ENCODE peak calls at places on chromosomes 2 and 18, in six cellular contexts. One of them, this sample, is unnamed.

GRCh38 chr2:188784269-188784762 is 189.9 kb upstream of the COL3A1 start:
- DNase-seq in mesothelial cell of epicardium: no peak
- DNase-seq in fibroblast of pulmonary artery: no peak
- DNase-seq in tibial nerve: no peak
- DNase-seq in LNCaP clone FGC: no peak
- DNase-seq in bronchial epithelial cell: no peak
- DNase-seq in this sample: no peak

GRCh38 chr2:80068068-80068467 is 236.5 kb downstream of the LRRTM1 start:
- DNase-seq in bronchial epithelial cell: no peak
- DNase-seq in tibial nerve: no peak
- DNase-seq in mesothelial cell of epicardium: no peak
- DNase-seq in LNCaP clone FGC: no peak
- DNase-seq in fibroblast of pulmonary artery: no peak
- DNase-seq in this sample: no peak

GRCh38 chr2:57959380-57959779 is 87.2 kb upstream of the VRK2 start:
- DNase-seq in LNCaP clone FGC: no peak
- DNase-seq in tibial nerve: no peak
- DNase-seq in mesothelial cell of epicardium: no peak
- DNase-seq in bronchial epithelial cell: no peak
- DNase-seq in fibroblast of pulmonary artery: no peak
- DNase-seq in this sample: no peak

GRCh38 chr2:170229125-170229524 is 51.2 kb downstream of the MYO3B start:
- DNase-seq in mesothelial cell of epicardium: no peak
- DNase-seq in LNCaP clone FGC: no peak
- DNase-seq in bronchial epithelial cell: no peak
- DNase-seq in tibial nerve: no peak
- DNase-seq in fibroblast of pulmonary artery: no peak
- DNase-seq in this sample: no peak

GRCh38 chr2:34291076-34291475 is 692.0 kb upstream of the FAM98A start:
- DNase-seq in LNCaP clone FGC: no peak
- DNase-seq in tibial nerve: no peak
- DNase-seq in fibroblast of pulmonary artery: no peak
- DNase-seq in bronchial epithelial cell: no peak
- DNase-seq in mesothelial cell of epicardium: no peak
- DNase-seq in this sample: no peak

GRCh38 chr2:10700078-10700803 is 10.5 kb upstream of the NOL10 start:
- DNase-seq in mesothelial cell of epicardium: no peak
- DNase-seq in bronchial epithelial cell: no peak
- DNase-seq in fibroblast of pulmonary artery: no peak
- DNase-seq in LNCaP clone FGC: no peak
- DNase-seq in tibial nerve: no peak
- DNase-seq in this sample: no peak

GRCh38 chr2:230953843-230954242 is 28.8 kb upstream of the GPR55 start:
- DNase-seq in bronchial epithelial cell: no peak
- DNase-seq in LNCaP clone FGC: no peak
- DNase-seq in fibroblast of pulmonary artery: no peak
- DNase-seq in tibial nerve: no peak
- DNase-seq in mesothelial cell of epicardium: no peak
- DNase-seq in this sample: no peak

GRCh38 chr2:39413063-39413722 is 23.9 kb downstream of the MAP4K3 start:
- DNase-seq in tibial nerve: no peak
- DNase-seq in bronchial epithelial cell: no peak
- DNase-seq in fibroblast of pulmonary artery: no peak
- DNase-seq in mesothelial cell of epicardium: no peak
- DNase-seq in LNCaP clone FGC: no peak
- DNase-seq in this sample: no peak

GRCh38 chr18:5900249-5900648 is 4.9 kb upstream of the TMEM200C start:
- DNase-seq in mesothelial cell of epicardium: no peak
- DNase-seq in fibroblast of pulmonary artery: peak
- DNase-seq in tibial nerve: no peak
- DNase-seq in LNCaP clone FGC: no peak
- DNase-seq in bronchial epithelial cell: peak
- DNase-seq in this sample: no peak

GRCh38 chr18:45730832-45731545 is 7.0 kb downstream of the SLC14A1 start:
- DNase-seq in tibial nerve: no peak
- DNase-seq in mesothelial cell of epicardium: no peak
- DNase-seq in fibroblast of pulmonary artery: no peak
- DNase-seq in LNCaP clone FGC: no peak
- DNase-seq in bronchial epithelial cell: peak
- DNase-seq in this sample: no peak

GRCh38 chr2:218152777-218153176 is 14.0 kb downstream of the CXCR1 start:
- DNase-seq in bronchial epithelial cell: peak
- DNase-seq in LNCaP clone FGC: no peak
- DNase-seq in fibroblast of pulmonary artery: no peak
- DNase-seq in mesothelial cell of epicardium: no peak
- DNase-seq in tibial nerve: no peak
- DNase-seq in this sample: no peak

GRCh38 chr18:45850021-45850420 is 24.5 kb downstream of the SIGLEC15 start:
- DNase-seq in tibial nerve: no peak
- DNase-seq in bronchial epithelial cell: no peak
- DNase-seq in fibroblast of pulmonary artery: peak
- DNase-seq in LNCaP clone FGC: no peak
- DNase-seq in mesothelial cell of epicardium: no peak
- DNase-seq in this sample: no peak

GRCh38 chr2:18949871-18950597 is 360.7 kb upstream of the NT5C1B start:
- DNase-seq in bronchial epithelial cell: no peak
- DNase-seq in LNCaP clone FGC: peak
- DNase-seq in mesothelial cell of epicardium: no peak
- DNase-seq in fibroblast of pulmonary artery: peak
- DNase-seq in tibial nerve: no peak
- DNase-seq in this sample: peak

GRCh38 chr18:12946549-12947354 is 1.1 kb upstream of the SEH1L start:
- DNase-seq in fibroblast of pulmonary artery: peak
- DNase-seq in bronchial epithelial cell: peak
- DNase-seq in tibial nerve: peak
- DNase-seq in mesothelial cell of epicardium: peak
- DNase-seq in LNCaP clone FGC: no peak
- DNase-seq in this sample: peak

GRCh38 chr2:12287220-12287751 is 429.4 kb upstream of the TRIB2 start:
- DNase-seq in mesothelial cell of epicardium: no peak
- DNase-seq in bronchial epithelial cell: peak
- DNase-seq in LNCaP clone FGC: no peak
- DNase-seq in fibroblast of pulmonary artery: peak
- DNase-seq in tibial nerve: no peak
- DNase-seq in this sample: no peak

GRCh38 chr2:104755026-104755856 is 98.7 kb upstream of the POU3F3 start:
- DNase-seq in mesothelial cell of epicardium: no peak
- DNase-seq in fibroblast of pulmonary artery: no peak
- DNase-seq in bronchial epithelial cell: no peak
- DNase-seq in LNCaP clone FGC: peak
- DNase-seq in tibial nerve: no peak
- DNase-seq in this sample: no peak

GRCh38 chr2:204776781-204777559 is 231.7 kb downstream of the PARD3B start:
- DNase-seq in tibial nerve: no peak
- DNase-seq in fibroblast of pulmonary artery: peak
- DNase-seq in bronchial epithelial cell: no peak
- DNase-seq in mesothelial cell of epicardium: no peak
- DNase-seq in LNCaP clone FGC: no peak
- DNase-seq in this sample: peak

GRCh38 chr2:158781562-158781961 is 13.6 kb upstream of the DAPL1 start:
- DNase-seq in bronchial epithelial cell: peak
- DNase-seq in mesothelial cell of epicardium: no peak
- DNase-seq in tibial nerve: no peak
- DNase-seq in fibroblast of pulmonary artery: peak
- DNase-seq in LNCaP clone FGC: no peak
- DNase-seq in this sample: no peak

GRCh38 chr2:39128919-39129391 is 8.1 kb upstream of the SOS1 start:
- DNase-seq in LNCaP clone FGC: no peak
- DNase-seq in fibroblast of pulmonary artery: no peak
- DNase-seq in tibial nerve: no peak
- DNase-seq in mesothelial cell of epicardium: no peak
- DNase-seq in bronchial epithelial cell: peak
- DNase-seq in this sample: no peak

GRCh38 chr2:37984589-37984988 is 59.5 kb downstream of the RMDN2 start:
- DNase-seq in bronchial epithelial cell: peak
- DNase-seq in mesothelial cell of epicardium: no peak
- DNase-seq in tibial nerve: no peak
- DNase-seq in LNCaP clone FGC: no peak
- DNase-seq in fibroblast of pulmonary artery: peak
- DNase-seq in this sample: no peak
- TF ChIP-seq CTCF in bronchial epithelial cell: no peak
- TF ChIP-seq CTCF in mesothelial cell of epicardium: no peak
- TF ChIP-seq CTCF in tibial nerve: no peak
- TF ChIP-seq CTCF in LNCaP clone FGC: no peak
- TF ChIP-seq CTCF in fibroblast of pulmonary artery: peak
- TF ChIP-seq CTCF in this sample: no peak

GRCh38 chr2:199015072-199015471 is 442.7 kb downstream of the SATB2 start:
- DNase-seq in mesothelial cell of epicardium: no peak
- DNase-seq in bronchial epithelial cell: no peak
- DNase-seq in tibial nerve: no peak
- DNase-seq in LNCaP clone FGC: no peak
- DNase-seq in fibroblast of pulmonary artery: no peak
- DNase-seq in this sample: no peak

GRCh38 chr2:199024224-199024623 is 433.5 kb downstream of the SATB2 start:
- DNase-seq in bronchial epithelial cell: no peak
- DNase-seq in fibroblast of pulmonary artery: no peak
- DNase-seq in LNCaP clone FGC: no peak
- DNase-seq in tibial nerve: no peak
- DNase-seq in mesothelial cell of epicardium: no peak
- DNase-seq in this sample: no peak

GRCh38 chr2:199018826-199019225 is 438.9 kb downstream of the SATB2 start:
- DNase-seq in bronchial epithelial cell: no peak
- DNase-seq in mesothelial cell of epicardium: no peak
- DNase-seq in LNCaP clone FGC: no peak
- DNase-seq in tibial nerve: no peak
- DNase-seq in fibroblast of pulmonary artery: no peak
- DNase-seq in this sample: peak

GRCh38 chr2:199025146-199025545 is 432.6 kb downstream of the SATB2 start:
- DNase-seq in fibroblast of pulmonary artery: no peak
- DNase-seq in LNCaP clone FGC: no peak
- DNase-seq in tibial nerve: no peak
- DNase-seq in bronchial epithelial cell: no peak
- DNase-seq in mesothelial cell of epicardium: no peak
- DNase-seq in this sample: no peak

GRCh38 chr2:199019898-199020507 is 437.7 kb downstream of the SATB2 start:
- DNase-seq in fibroblast of pulmonary artery: peak
- DNase-seq in LNCaP clone FGC: peak
- DNase-seq in bronchial epithelial cell: peak
- DNase-seq in tibial nerve: peak
- DNase-seq in mesothelial cell of epicardium: no peak
- DNase-seq in this sample: peak
- TF ChIP-seq CTCF in fibroblast of pulmonary artery: peak
- TF ChIP-seq CTCF in LNCaP clone FGC: peak
- TF ChIP-seq CTCF in bronchial epithelial cell: peak
- TF ChIP-seq CTCF in tibial nerve: no peak
- TF ChIP-seq CTCF in mesothelial cell of epicardium: peak
- TF ChIP-seq CTCF in this sample: peak

DNA sequence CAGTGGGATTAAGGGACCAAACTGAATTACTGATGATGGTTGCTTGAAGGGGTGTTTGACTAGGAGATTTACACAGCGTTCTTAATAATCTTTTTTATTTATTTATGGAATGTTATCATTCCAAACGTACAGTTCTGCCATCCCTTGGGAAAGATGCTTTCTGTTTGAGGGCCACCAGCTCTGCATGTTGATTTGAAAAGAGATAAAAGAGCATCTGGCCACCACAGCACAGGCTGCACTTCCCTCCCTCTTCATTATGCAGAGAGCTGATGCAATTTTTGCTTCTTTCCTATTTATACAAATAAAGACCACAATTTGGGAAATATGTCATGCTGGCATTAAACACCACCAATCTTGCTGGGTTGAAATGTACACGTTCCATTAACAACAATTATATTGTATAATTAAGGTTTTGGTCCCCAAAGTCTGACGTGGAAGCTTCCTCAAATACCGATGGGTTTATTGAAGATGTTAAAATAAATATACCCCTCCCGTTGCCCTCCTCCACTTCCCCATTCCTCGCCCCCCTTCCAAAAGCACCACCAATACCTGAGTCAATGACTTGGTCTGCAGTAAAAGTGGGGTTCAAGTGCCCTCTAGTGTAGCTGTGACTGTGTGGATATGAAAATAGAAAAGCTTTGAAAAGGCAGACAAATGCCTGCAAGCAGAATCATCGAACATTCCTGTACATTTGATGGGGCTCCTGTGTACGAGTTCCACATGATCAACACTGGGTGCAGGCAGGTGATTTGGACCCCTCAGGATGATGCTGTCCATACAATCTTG is 211.9 kb downstream of the HRH4 start:
- DNase-seq in bronchial epithelial cell: no peak
- DNase-seq in fibroblast of pulmonary artery: no peak
- DNase-seq in tibial nerve: no peak
- DNase-seq in mesothelial cell of epicardium: no peak
- DNase-seq in LNCaP clone FGC: no peak
- DNase-seq in this sample: no peak
- TF ChIP-seq CTCF in bronchial epithelial cell: no peak
- TF ChIP-seq CTCF in fibroblast of pulmonary artery: no peak
- TF ChIP-seq CTCF in tibial nerve: no peak
- TF ChIP-seq CTCF in mesothelial cell of epicardium: no peak
- TF ChIP-seq CTCF in LNCaP clone FGC: peak
- TF ChIP-seq CTCF in this sample: no peak

GRCh38 chr18:47756364-47757016 is 174.0 kb downstream of the SMAD2 start:
- DNase-seq in tibial nerve: peak
- DNase-seq in bronchial epithelial cell: peak
- DNase-seq in LNCaP clone FGC: peak
- DNase-seq in fibroblast of pulmonary artery: peak
- DNase-seq in mesothelial cell of epicardium: no peak
- DNase-seq in this sample: no peak

GRCh38 chr18:47752796-47753645 is 177.4 kb downstream of the SMAD2 start:
- DNase-seq in mesothelial cell of epicardium: no peak
- DNase-seq in bronchial epithelial cell: no peak
- DNase-seq in fibroblast of pulmonary artery: no peak
- DNase-seq in tibial nerve: no peak
- DNase-seq in LNCaP clone FGC: no peak
- DNase-seq in this sample: no peak

GRCh38 chr18:47755102-47755456 is 175.4 kb downstream of the SMAD2 start:
- DNase-seq in LNCaP clone FGC: no peak
- DNase-seq in mesothelial cell of epicardium: no peak
- DNase-seq in bronchial epithelial cell: no peak
- DNase-seq in tibial nerve: no peak
- DNase-seq in fibroblast of pulmonary artery: no peak
- DNase-seq in this sample: no peak

GRCh38 chr18:47758000-47758399 is 172.5 kb downstream of the SMAD2 start:
- DNase-seq in bronchial epithelial cell: peak
- DNase-seq in fibroblast of pulmonary artery: peak
- DNase-seq in mesothelial cell of epicardium: no peak
- DNase-seq in LNCaP clone FGC: no peak
- DNase-seq in tibial nerve: no peak
- DNase-seq in this sample: no peak

DNA sequence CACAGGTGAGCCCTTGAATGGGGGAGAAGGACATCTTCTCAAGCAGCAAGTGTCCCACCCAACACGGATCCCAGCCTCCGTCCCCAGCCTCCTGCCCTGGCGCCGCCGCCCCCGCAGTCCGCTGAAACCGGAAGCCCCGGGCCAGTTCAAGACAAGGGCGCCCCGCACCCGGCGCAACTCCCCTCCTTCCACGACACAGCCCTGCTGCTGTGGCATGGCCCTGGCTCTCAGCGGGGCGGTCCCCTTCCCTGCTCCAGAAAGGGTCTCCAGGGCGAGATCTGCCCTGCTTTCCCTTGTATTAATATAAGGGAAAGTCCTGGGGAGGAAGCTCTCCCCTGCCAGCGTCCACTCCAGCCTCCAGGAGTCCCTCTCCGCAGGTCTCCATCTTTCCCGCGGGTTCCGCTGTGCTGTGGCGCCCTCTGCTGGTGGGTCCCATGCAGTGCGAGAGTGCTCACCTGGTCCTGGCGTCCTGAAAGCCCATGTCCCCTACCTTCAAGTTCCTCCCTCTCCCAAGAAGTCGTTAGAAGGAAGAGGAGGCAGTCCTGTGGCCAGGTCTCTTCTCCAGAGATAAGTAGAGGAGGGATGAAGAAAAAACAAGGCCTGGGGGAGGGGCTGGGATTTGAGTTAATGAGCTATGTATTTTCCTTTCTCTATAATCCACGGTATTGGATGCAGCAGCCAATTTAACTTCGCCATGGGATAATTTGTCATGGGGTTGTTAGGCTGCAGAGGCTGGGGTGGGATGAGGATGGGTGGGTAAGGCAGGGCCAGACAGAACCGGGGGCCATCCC is 176.0 kb downstream of the SMAD2 start:
- DNase-seq in tibial nerve: no peak
- DNase-seq in LNCaP clone FGC: no peak
- DNase-seq in bronchial epithelial cell: peak
- DNase-seq in fibroblast of pulmonary artery: peak
- DNase-seq in mesothelial cell of epicardium: no peak
- DNase-seq in this sample: no peak
- TF ChIP-seq CTCF in tibial nerve: peak
- TF ChIP-seq CTCF in LNCaP clone FGC: peak
- TF ChIP-seq CTCF in bronchial epithelial cell: peak
- TF ChIP-seq CTCF in fibroblast of pulmonary artery: peak
- TF ChIP-seq CTCF in mesothelial cell of epicardium: peak
- TF ChIP-seq CTCF in this sample: peak

This sample was measured in HFF-Myc.